ENCODE peak calls at places on chromosomes 3 and 15, in six cellular contexts. One of them, this sample, is unnamed.

GRCh38 chr15:58632789-58633188 is 116.7 kb downstream of the ADAM10 start:
- DNase-seq in activated naive CD4-positive, alpha-beta T cell treated with anti-CD3 and anti-CD28 coated beads, Interleukin-2, amount 10 ng/mL, durations not matched to agents 7 days and 5 days: no peak
- DNase-seq in lung microvascular endothelial cell: no peak
- DNase-seq in SK-N-DZ: no peak
- DNase-seq in activated CD4-positive, alpha-beta memory T cell treated with anti-CD3 and anti-CD28 coated beads, Interleukin-2, amount 10 ng/mL, durations not matched to agents 7 days and 5 days: no peak
- DNase-seq in NCI-H2029: no peak
- DNase-seq in this sample: no peak

GRCh38 chr15:68386587-68387287 is 45.2 kb downstream of the ITGA11 start:
- DNase-seq in NCI-H2029: no peak
- DNase-seq in lung microvascular endothelial cell: no peak
- DNase-seq in activated naive CD4-positive, alpha-beta T cell treated with anti-CD3 and anti-CD28 coated beads, Interleukin-2, amount 10 ng/mL, durations not matched to agents 7 days and 5 days: no peak
- DNase-seq in activated CD4-positive, alpha-beta memory T cell treated with anti-CD3 and anti-CD28 coated beads, Interleukin-2, amount 10 ng/mL, durations not matched to agents 7 days and 5 days: no peak
- DNase-seq in SK-N-DZ: no peak
- DNase-seq in this sample: no peak

GRCh38 chr3:119145500-119146167 is at the start of gene TEX55:
- DNase-seq in SK-N-DZ: peak; percentile 56
- DNase-seq in NCI-H2029: peak; percentile 84
- DNase-seq in activated CD4-positive, alpha-beta memory T cell treated with anti-CD3 and anti-CD28 coated beads, Interleukin-2, amount 10 ng/mL, durations not matched to agents 7 days and 5 days: no peak
- DNase-seq in lung microvascular endothelial cell: peak; percentile 41
- DNase-seq in activated naive CD4-positive, alpha-beta T cell treated with anti-CD3 and anti-CD28 coated beads, Interleukin-2, amount 10 ng/mL, durations not matched to agents 7 days and 5 days: peak; percentile 34
- DNase-seq in this sample: no peak

GRCh38 chr3:72174043-72174442 is 389.1 kb upstream of the PROK2 start:
- DNase-seq in NCI-H2029: no peak
- DNase-seq in SK-N-DZ: no peak
- DNase-seq in activated naive CD4-positive, alpha-beta T cell treated with anti-CD3 and anti-CD28 coated beads, Interleukin-2, amount 10 ng/mL, durations not matched to agents 7 days and 5 days: no peak
- DNase-seq in activated CD4-positive, alpha-beta memory T cell treated with anti-CD3 and anti-CD28 coated beads, Interleukin-2, amount 10 ng/mL, durations not matched to agents 7 days and 5 days: no peak
- DNase-seq in lung microvascular endothelial cell: no peak
- DNase-seq in this sample: no peak

GRCh38 chr15:81242778-81243177 is 46.1 kb downstream of the IL16 start:
- DNase-seq in activated naive CD4-positive, alpha-beta T cell treated with anti-CD3 and anti-CD28 coated beads, Interleukin-2, amount 10 ng/mL, durations not matched to agents 7 days and 5 days: no peak
- DNase-seq in NCI-H2029: no peak
- DNase-seq in activated CD4-positive, alpha-beta memory T cell treated with anti-CD3 and anti-CD28 coated beads, Interleukin-2, amount 10 ng/mL, durations not matched to agents 7 days and 5 days: no peak
- DNase-seq in lung microvascular endothelial cell: no peak
- DNase-seq in SK-N-DZ: no peak
- DNase-seq in this sample: no peak

GRCh38 chr15:42069496-42070275 is 24.7 kb downstream of the PLA2G4D start:
- DNase-seq in activated naive CD4-positive, alpha-beta T cell treated with anti-CD3 and anti-CD28 coated beads, Interleukin-2, amount 10 ng/mL, durations not matched to agents 7 days and 5 days: no peak
- DNase-seq in activated CD4-positive, alpha-beta memory T cell treated with anti-CD3 and anti-CD28 coated beads, Interleukin-2, amount 10 ng/mL, durations not matched to agents 7 days and 5 days: no peak
- DNase-seq in SK-N-DZ: no peak
- DNase-seq in lung microvascular endothelial cell: no peak
- DNase-seq in NCI-H2029: no peak
- DNase-seq in this sample: no peak

GRCh38 chr15:77856718-77857346 is 220.7 kb downstream of the TBC1D2B start:
- DNase-seq in lung microvascular endothelial cell: no peak
- DNase-seq in activated CD4-positive, alpha-beta memory T cell treated with anti-CD3 and anti-CD28 coated beads, Interleukin-2, amount 10 ng/mL, durations not matched to agents 7 days and 5 days: no peak
- DNase-seq in activated naive CD4-positive, alpha-beta T cell treated with anti-CD3 and anti-CD28 coated beads, Interleukin-2, amount 10 ng/mL, durations not matched to agents 7 days and 5 days: peak; percentile 0
- DNase-seq in SK-N-DZ: no peak
- DNase-seq in NCI-H2029: no peak
- DNase-seq in this sample: no peak

GRCh38 chr3:146325170-146325569 is 74.3 kb upstream of the PLSCR4 start:
- DNase-seq in activated CD4-positive, alpha-beta memory T cell treated with anti-CD3 and anti-CD28 coated beads, Interleukin-2, amount 10 ng/mL, durations not matched to agents 7 days and 5 days: no peak
- DNase-seq in NCI-H2029: no peak
- DNase-seq in SK-N-DZ: no peak
- DNase-seq in activated naive CD4-positive, alpha-beta T cell treated with anti-CD3 and anti-CD28 coated beads, Interleukin-2, amount 10 ng/mL, durations not matched to agents 7 days and 5 days: no peak
- DNase-seq in lung microvascular endothelial cell: no peak
- DNase-seq in this sample: no peak

GRCh38 chr3:107753494-107753893 is 230.7 kb downstream of the BBX start:
- DNase-seq in lung microvascular endothelial cell: peak; percentile 39
- DNase-seq in SK-N-DZ: peak; percentile 64
- DNase-seq in activated naive CD4-positive, alpha-beta T cell treated with anti-CD3 and anti-CD28 coated beads, Interleukin-2, amount 10 ng/mL, durations not matched to agents 7 days and 5 days: peak; percentile 54
- DNase-seq in activated CD4-positive, alpha-beta memory T cell treated with anti-CD3 and anti-CD28 coated beads, Interleukin-2, amount 10 ng/mL, durations not matched to agents 7 days and 5 days: peak; percentile 28
- DNase-seq in NCI-H2029: no peak
- DNase-seq in this sample: no peak

GRCh38 chr3:166362698-166363097 is 525.5 kb upstream of the BCHE start:
- DNase-seq in NCI-H2029: no peak
- DNase-seq in activated naive CD4-positive, alpha-beta T cell treated with anti-CD3 and anti-CD28 coated beads, Interleukin-2, amount 10 ng/mL, durations not matched to agents 7 days and 5 days: no peak
- DNase-seq in activated CD4-positive, alpha-beta memory T cell treated with anti-CD3 and anti-CD28 coated beads, Interleukin-2, amount 10 ng/mL, durations not matched to agents 7 days and 5 days: no peak
- DNase-seq in SK-N-DZ: no peak
- DNase-seq in lung microvascular endothelial cell: no peak
- DNase-seq in this sample: no peak

GRCh38 chr3:129238945-129239705 is 10.3 kb upstream of the COPG1 start:
- DNase-seq in activated naive CD4-positive, alpha-beta T cell treated with anti-CD3 and anti-CD28 coated beads, Interleukin-2, amount 10 ng/mL, durations not matched to agents 7 days and 5 days: peak; percentile 71
- DNase-seq in activated CD4-positive, alpha-beta memory T cell treated with anti-CD3 and anti-CD28 coated beads, Interleukin-2, amount 10 ng/mL, durations not matched to agents 7 days and 5 days: peak; percentile 64
- DNase-seq in NCI-H2029: no peak
- DNase-seq in SK-N-DZ: no peak
- DNase-seq in lung microvascular endothelial cell: no peak
- DNase-seq in this sample: no peak

GRCh38 chr3:42758126-42758525 is 14.9 kb downstream of the CCDC13 start:
- DNase-seq in activated naive CD4-positive, alpha-beta T cell treated with anti-CD3 and anti-CD28 coated beads, Interleukin-2, amount 10 ng/mL, durations not matched to agents 7 days and 5 days: no peak
- DNase-seq in SK-N-DZ: no peak
- DNase-seq in activated CD4-positive, alpha-beta memory T cell treated with anti-CD3 and anti-CD28 coated beads, Interleukin-2, amount 10 ng/mL, durations not matched to agents 7 days and 5 days: no peak
- DNase-seq in NCI-H2029: no peak
- DNase-seq in lung microvascular endothelial cell: no peak
- DNase-seq in this sample: no peak

GRCh38 chr15:73716417-73716816 is 32.2 kb downstream of the CD276 start:
- DNase-seq in NCI-H2029: peak; percentile 81
- DNase-seq in activated naive CD4-positive, alpha-beta T cell treated with anti-CD3 and anti-CD28 coated beads, Interleukin-2, amount 10 ng/mL, durations not matched to agents 7 days and 5 days: no peak
- DNase-seq in lung microvascular endothelial cell: no peak
- DNase-seq in SK-N-DZ: no peak
- DNase-seq in activated CD4-positive, alpha-beta memory T cell treated with anti-CD3 and anti-CD28 coated beads, Interleukin-2, amount 10 ng/mL, durations not matched to agents 7 days and 5 days: no peak
- DNase-seq in this sample: no peak

GRCh38 chr3:35737934-35738706 is 98.8 kb downstream of the ARPP21 start:
- DNase-seq in activated CD4-positive, alpha-beta memory T cell treated with anti-CD3 and anti-CD28 coated beads, Interleukin-2, amount 10 ng/mL, durations not matched to agents 7 days and 5 days: no peak
- DNase-seq in SK-N-DZ: no peak
- DNase-seq in NCI-H2029: no peak
- DNase-seq in activated naive CD4-positive, alpha-beta T cell treated with anti-CD3 and anti-CD28 coated beads, Interleukin-2, amount 10 ng/mL, durations not matched to agents 7 days and 5 days: no peak
- DNase-seq in lung microvascular endothelial cell: no peak
- DNase-seq in this sample: no peak

This sample was measured in stimulated activated CD8-positive, alpha-beta memory T cell treated with anti-CD3 and anti-CD28 coated beads, Interleukin-4, amount 100 ng/mL, for 1 hour.